ENCODE peak calls at places on chromosomes 16 and 17, in four cellular contexts. W is HFF-Myc, P is cardiac muscle cell, F is cerebellar cortex. Z is an unnamed sample.

GRCh38 chr17:40472733-40473452 is 28.5 kb downstream of the TNS4 start:
- DNase-seq in W (no peak), P (no peak), F (no peak), Z (no peak)

GRCh38 chr16:89035013-89035697 is 58.1 kb upstream of the CBFA2T3 start:
- DNase-seq in W (no peak), P (no peak), F (no peak), Z (no peak)

GRCh38 chr17:44867841-44868240 is 20.2 kb downstream of the HIGD1B start:
- DNase-seq in W (no peak), P (no peak), F (no peak), Z (no peak)

GRCh38 chr17:77373298-77374169 is 232.8 kb downstream of the SEC14L1 start:
- DNase-seq in W (no peak), P (peak; percentile 51), F (peak; percentile 33), Z (no peak)

GRCh38 chr16:11032000-11032921 is 87.9 kb downstream of the CLEC16A start:
- DNase-seq in W (no peak), P (peak; percentile 46), F (no peak), Z (no peak)

GRCh38 chr17:80362428-80363119 is 52.4 kb upstream of the ENDOV start:
- DNase-seq in W (peak; percentile 7), P (peak; percentile 61), F (no peak), Z (no peak)

GRCh38 chr16:72138064-72138572 is 33.8 kb downstream of the PMFBP1 start:
- DNase-seq in W (no peak), P (no peak), F (no peak), Z (no peak)

GRCh38 chr17:42407289-42407836 is 15.7 kb downstream of the CAVIN1 start:
- DNase-seq in W (no peak), P (peak; percentile 80), F (peak; percentile 92), Z (peak; percentile 91)

GRCh38 chr16:89122322-89122831 is 28.7 kb downstream of the ACSF3 start:
- DNase-seq in W (no peak), P (no peak), F (no peak), Z (no peak)

GRCh38 chr16:30678586-30678970 is 20.3 kb downstream of the FBRS start:
- DNase-seq in W (no peak), P (no peak), F (no peak), Z (no peak)

GRCh38 chr17:53633856-53634255 is 188.9 kb upstream of the KIF2B start:
- DNase-seq in W (no peak), P (no peak), F (no peak), Z (no peak)

GRCh38 chr17:27603870-27604794 is 26.9 kb upstream of the LGALS9 start:
- DNase-seq in W (no peak), P (no peak), F (no peak), Z (no peak)

GRCh38 chr17:55446581-55447205 is 25.1 kb upstream of the MMD start:
- DNase-seq in W (no peak), P (no peak), F (no peak), Z (no peak)